ENCODE peak calls at places on chromosome 19, in nine cellular contexts. Q is tibial artery, T is astrocyte of the cerebellum, A is kidney, B is A673, D is AG04450, R is OCI-LY7, G is left ventricle myocardium inferior, H is esophagus squamous epithelium. E is an unnamed sample.

GRCh38 chr19:50882188-50882587 is 8.9 kb downstream of the KLK2 start:
- DNase-seq in R (no peak), H (no peak), T (no peak), G (no peak), A (no peak), D (no peak), Q (no peak), B (no peak), E (no peak)

GRCh38 chr19:11612816-11613511 is 15.7 kb downstream of the ZNF627 start:
- DNase-seq in Q (no peak), H (no peak), R (peak), G (no peak), A (no peak), T (no peak), D (no peak), B (no peak), E (no peak)

GRCh38 chr19:52898101-52898500 is 666 bp upstream of the ZNF320 start:
- DNase-seq in Q (no peak), H (no peak), R (no peak), G (no peak), B (no peak), D (no peak), A (peak), T (no peak), E (no peak)

GRCh38 chr19:11756965-11757364 is 9.8 kb upstream of the ZNF441 start:
- DNase-seq in G (no peak), Q (no peak), B (no peak), R (no peak), A (no peak), H (no peak), T (no peak), D (no peak), E (no peak)

GRCh38 chr19:47998800-47999199 is 4.4 kb downstream of the ELSPBP1 start:
- DNase-seq in Q (no peak), R (no peak), B (no peak), D (no peak), A (no peak), G (no peak), T (no peak), H (no peak), E (no peak)

GRCh38 chr19:19280561-19280960 is 7.5 kb upstream of the TM6SF2 start:
- DNase-seq in G (no peak), T (no peak), Q (no peak), A (no peak), B (no peak), R (no peak), D (no peak), H (no peak), E (no peak)

GRCh38 chr19:10137751-10138682 is 18.3 kb upstream of the EIF3G start:
- DNase-seq in G (no peak), D (no peak), Q (no peak), B (no peak), T (no peak), A (no peak), R (no peak), H (no peak), E (no peak)

GRCh38 chr19:55694656-55695491 is 19.8 kb downstream of the EPN1 start:
- DNase-seq in D (no peak), H (no peak), Q (no peak), R (no peak), T (no peak), B (no peak), A (no peak), G (peak), E (no peak)

GRCh38 chr19:49672131-49672919 is 4.7 kb upstream of the PRMT1 start:
- DNase-seq in H (no peak), T (peak), A (peak), R (peak), G (peak), Q (peak), D (no peak), B (peak), E (peak)

GRCh38 chr19:51547397-51548212 is 16.1 kb upstream of the SIGLEC6 start:
- DNase-seq in R (no peak), D (no peak), G (no peak), H (no peak), B (no peak), T (no peak), A (no peak), Q (no peak), E (no peak)

GRCh38 chr19:8600064-8600463 is 10.5 kb downstream of the ADAMTS10 start:
- DNase-seq in G (no peak), R (no peak), Q (no peak), D (no peak), T (no peak), B (no peak), A (no peak), H (no peak), E (no peak)

GRCh38 chr19:49073514-49074378 is 1.2 kb upstream of the KCNA7 start:
- DNase-seq in B (peak), Q (no peak), A (no peak), D (no peak), T (no peak), R (peak), G (no peak), H (no peak), E (peak)

GRCh38 chr19:10820173-10820572 is 15.8 kb downstream of the TMED1 start:
- DNase-seq in B (no peak), T (no peak), G (no peak), D (no peak), R (peak), Q (no peak), A (no peak), H (no peak), E (no peak)

GRCh38 chr19:48874309-48875135 is 2.3 kb downstream of the PPP1R15A start:
- DNase-seq in R (no peak), B (no peak), A (no peak), H (no peak), T (no peak), G (no peak), D (no peak), Q (no peak), E (peak)

GRCh38 chr19:50983625-50984292 is at the start of gene KLK7:
- DNase-seq in T (no peak), D (no peak), R (no peak), B (no peak), A (no peak), H (no peak), G (no peak), Q (no peak), E (no peak)

GRCh38 chr19:40542197-40542859 is 34.3 kb upstream of the SHKBP1 start:
- DNase-seq in H (no peak), T (no peak), R (no peak), G (peak), D (peak), A (peak), Q (peak), B (peak), E (no peak)

GRCh38 chr19:58181902-58182576 is 822 bp upstream of the ZNF274 start:
- DNase-seq in D (no peak), H (no peak), Q (no peak), R (peak), B (peak), A (no peak), G (peak), T (no peak), E (peak)

GRCh38 chr19:42169486-42169885 is 37.2 kb upstream of the POU2F2 start:
- DNase-seq in T (no peak), R (no peak), A (no peak), B (no peak), D (no peak), H (no peak), Q (no peak), G (no peak), E (no peak)

GRCh38 chr19:17606786-17607185 is 51.3 kb downstream of the COLGALT1 start:
- DNase-seq in R (no peak), D (no peak), G (no peak), A (no peak), T (no peak), Q (no peak), B (no peak), H (no peak), E (no peak)

GRCh38 chr19:5143471-5144411 is 174.8 kb downstream of the KDM4B start:
- DNase-seq in D (no peak), G (peak), R (peak), A (peak), T (no peak), B (no peak), H (no peak), Q (no peak), E (no peak)

GRCh38 chr19:39845621-39846175 is 481 bp downstream of the FBL start:
- DNase-seq in G (no peak), R (peak), A (no peak), B (peak), D (no peak), T (no peak), Q (no peak), H (no peak), E (peak)

GRCh38 chr19:43362179-43362578 is 8.7 kb downstream of the CD177 start:
- DNase-seq in A (no peak), R (no peak), G (no peak), Q (no peak), D (no peak), B (no peak), H (no peak), T (no peak), E (no peak)

GRCh38 chr19:38838208-38838985 is 6.8 kb upstream of the ECH1 start:
- DNase-seq in Q (no peak), B (no peak), R (no peak), H (no peak), A (no peak), T (no peak), G (no peak), D (no peak), E (peak)

GRCh38 chr19:18274776-18275356 is 614 bp upstream of the IQCN start:
- DNase-seq in H (no peak), Q (peak), G (peak), R (no peak), T (peak), A (peak), B (no peak), D (no peak), E (peak)

GRCh38 chr19:36574762-36575161 is 1.7 kb upstream of the ZNF529 start:
- DNase-seq in R (no peak), T (no peak), A (no peak), B (no peak), Q (no peak), D (no peak), G (no peak), H (no peak), E (no peak)

GRCh38 chr19:35669974-35670373 is 3.7 kb downstream of the UPK1A start:
- DNase-seq in D (no peak), Q (no peak), B (no peak), T (no peak), A (no peak), G (no peak), H (no peak), R (no peak), E (no peak)

GRCh38 chr19:10408511-10409291 is 5.4 kb upstream of the CDC37 start:
- DNase-seq in G (no peak), T (no peak), R (peak), B (no peak), A (no peak), Q (peak), H (no peak), D (no peak), E (no peak)

GRCh38 chr19:39032164-39032918 is at the start of gene FBXO27:
- DNase-seq in D (no peak), B (no peak), H (no peak), G (peak), A (peak), R (no peak), T (no peak), Q (no peak), E (peak)

GRCh38 chr19:10896851-10897526 is 25.6 kb downstream of the CARM1 start:
- DNase-seq in G (no peak), A (no peak), T (no peak), B (no peak), Q (no peak), R (peak), D (peak), H (no peak), E (no peak)

GRCh38 chr19:46718934-46719551 is 2.1 kb upstream of the PRKD2 start:
- DNase-seq in B (no peak), A (peak), Q (no peak), T (no peak), R (peak), D (no peak), G (no peak), H (no peak), E (no peak)

GRCh38 chr19:46902402-46902766 is 41.6 kb downstream of the ARHGAP35 start:
- DNase-seq in T (no peak), G (no peak), B (no peak), D (no peak), R (no peak), A (no peak), H (no peak), Q (no peak), E (peak)

GRCh38 chr19:55901369-55902079 is 30.6 kb downstream of the NLRP13 start:
- DNase-seq in A (no peak), H (no peak), Q (no peak), R (no peak), T (no peak), G (no peak), D (no peak), B (no peak), E (no peak)

GRCh38 chr19:35141627-35142401 is 1.2 kb upstream of the FXYD7 start:
- DNase-seq in R (peak), A (no peak), Q (no peak), H (no peak), G (no peak), T (no peak), D (no peak), B (no peak), E (no peak)

GRCh38 chr19:56720281-56720680 is 48.7 kb upstream of the ZNF835 start:
- DNase-seq in T (no peak), A (no peak), R (no peak), G (no peak), B (peak), Q (no peak), H (no peak), D (no peak), E (no peak)

GRCh38 chr19:6667114-6667627 is 2.8 kb downstream of the TNFSF14 start:
- DNase-seq in R (no peak), G (no peak), Q (no peak), D (no peak), T (no peak), H (no peak), A (no peak), B (no peak), E (peak)
- TF ChIP-seq CTCF in R (no peak), G (no peak), Q (no peak), D (no peak), T (no peak), H (no peak), A (no peak), B (no peak), E (no peak)

GRCh38 chr19:33302974-33303790 is 848 bp upstream of the CEBPA start:
- DNase-seq in B (peak), T (no peak), R (peak), H (no peak), Q (peak), A (peak), D (no peak), G (peak), E (peak)
- H3K4me3 ChIP-seq in B (peak), T (peak), R (peak), H (peak), Q (peak), A (peak), D (peak), G (peak), E (peak)

DNA sequence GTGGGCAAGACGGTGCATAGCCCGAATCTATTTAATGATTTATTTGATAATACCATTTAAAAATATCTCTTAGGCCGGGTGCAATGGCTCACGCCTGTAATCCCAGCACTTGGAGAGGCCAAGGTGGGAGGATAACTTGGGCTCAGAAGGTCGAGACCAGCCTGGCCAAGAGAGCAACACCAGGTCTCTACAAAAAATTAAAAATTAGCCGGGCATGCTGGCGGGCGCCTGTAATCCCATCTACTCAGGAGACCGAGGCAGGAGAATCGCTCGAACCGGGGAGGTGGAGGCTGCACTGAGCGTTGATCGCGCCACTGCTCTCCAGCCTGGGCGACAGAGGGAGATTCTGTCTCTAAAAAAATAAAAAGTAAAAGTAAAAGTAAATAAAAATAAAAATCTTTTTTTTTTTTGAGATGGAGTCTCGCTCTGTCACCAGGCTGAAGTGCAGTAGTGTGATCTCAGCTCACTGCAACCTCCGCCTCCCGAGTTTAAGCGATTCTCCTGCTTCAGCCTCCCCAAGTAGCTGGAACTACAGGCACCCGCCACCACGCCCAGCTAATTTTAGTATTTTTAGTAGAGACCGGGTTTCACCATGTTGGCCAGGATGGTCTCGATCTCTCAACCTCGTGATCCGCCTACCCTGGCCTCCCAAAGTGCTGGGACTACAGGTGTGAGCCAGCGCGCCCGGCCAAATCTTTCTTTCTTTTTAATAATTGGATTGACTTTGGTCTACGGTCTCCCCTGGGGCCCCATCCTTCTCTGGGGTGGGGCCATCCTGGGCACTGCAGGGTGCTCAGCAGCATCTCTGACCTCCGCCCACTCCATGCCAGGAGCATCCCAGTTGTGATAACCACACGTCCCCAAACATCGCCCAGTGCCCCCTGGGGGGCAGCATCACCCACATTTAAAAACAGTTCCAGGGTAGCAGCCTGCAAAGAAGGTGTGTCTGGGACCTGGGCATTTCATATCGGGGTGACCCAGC is 90.7 kb downstream of the GNG7 start:
- DNase-seq in R (peak), A (peak), G (peak), D (no peak), Q (peak), H (no peak), B (no peak), T (no peak), E (no peak)
- TF ChIP-seq CTCF in R (peak), A (no peak), G (no peak), D (no peak), Q (no peak), H (no peak), B (peak), T (no peak), E (no peak)

GRCh38 chr19:45314708-45315107 is 8.0 kb downstream of the CKM start:
- DNase-seq in H (no peak), D (no peak), G (no peak), R (no peak), B (no peak), A (no peak), T (no peak), Q (no peak), E (no peak)
- H3K4me3 ChIP-seq in H (no peak), D (no peak), G (no peak), R (no peak), B (no peak), A (no peak), T (no peak), Q (no peak), E (no peak)

DNA sequence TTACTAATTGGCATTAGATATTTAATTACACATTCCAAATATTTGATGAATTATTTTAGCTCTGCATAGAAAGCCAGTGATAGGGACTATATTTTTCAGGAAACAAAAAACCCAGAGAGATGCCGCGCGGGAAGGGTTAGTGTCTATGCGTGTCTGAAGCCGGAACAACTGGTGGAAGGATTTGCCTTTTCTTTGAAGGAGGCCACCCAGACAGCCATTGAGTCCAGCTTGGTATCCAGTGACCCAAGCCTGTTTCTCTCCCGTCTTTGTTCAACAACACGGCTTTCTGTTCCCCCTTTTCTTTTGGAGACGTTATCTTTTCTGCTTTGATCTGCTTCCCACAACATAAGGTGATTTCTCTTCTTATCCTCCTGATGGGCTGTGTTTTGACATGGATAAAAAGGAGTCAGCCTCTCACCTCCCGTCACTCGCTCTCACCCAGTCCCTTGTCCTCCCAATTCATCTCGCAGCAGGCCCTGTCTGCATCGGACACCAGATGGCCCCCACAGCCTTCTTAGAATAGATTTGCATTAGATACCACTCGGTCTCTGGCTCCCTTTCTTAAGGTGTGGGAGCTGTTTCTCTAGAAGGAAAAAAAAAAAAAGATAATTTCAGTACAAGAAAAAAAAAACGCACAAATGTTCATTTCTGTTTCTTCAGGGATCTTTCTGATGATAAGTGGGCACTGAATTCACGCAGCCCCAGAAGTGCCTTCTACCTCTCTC is 361.8 kb downstream of the ZNF536 start:
- DNase-seq in G (no peak), B (peak), D (no peak), H (no peak), A (no peak), Q (no peak), T (no peak), R (no peak), E (no peak)
- TF ChIP-seq CTCF in G (peak), B (peak), D (no peak), H (no peak), A (no peak), Q (no peak), T (peak), R (no peak), E (no peak)

DNA sequence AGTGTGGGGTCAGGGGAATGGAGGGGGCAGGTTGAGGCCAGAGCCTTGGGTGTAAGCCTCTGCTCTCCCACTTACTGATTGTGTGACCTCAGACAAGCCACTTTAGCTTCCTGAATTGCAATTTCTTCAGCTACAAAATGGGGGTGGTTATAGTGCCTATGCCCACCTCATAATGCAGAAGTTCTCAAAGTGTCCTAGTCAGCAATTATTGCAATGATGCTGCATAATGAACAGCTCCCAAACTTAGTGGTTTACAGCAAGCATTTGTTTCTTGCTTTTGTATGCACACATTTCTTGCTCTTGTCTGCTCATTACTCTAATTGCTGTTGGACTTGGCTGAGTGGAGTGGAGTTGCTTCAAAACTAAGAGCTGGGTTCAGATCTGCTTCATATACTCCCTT is 36.0 kb downstream of the CYP4F22 start:
- DNase-seq in B (no peak), T (no peak), R (no peak), A (no peak), H (no peak), Q (no peak), G (no peak), D (no peak), E (no peak)
- H3K4me3 ChIP-seq in B (no peak), T (no peak), R (no peak), A (no peak), H (no peak), Q (no peak), G (no peak), D (no peak), E (no peak)

DNA sequence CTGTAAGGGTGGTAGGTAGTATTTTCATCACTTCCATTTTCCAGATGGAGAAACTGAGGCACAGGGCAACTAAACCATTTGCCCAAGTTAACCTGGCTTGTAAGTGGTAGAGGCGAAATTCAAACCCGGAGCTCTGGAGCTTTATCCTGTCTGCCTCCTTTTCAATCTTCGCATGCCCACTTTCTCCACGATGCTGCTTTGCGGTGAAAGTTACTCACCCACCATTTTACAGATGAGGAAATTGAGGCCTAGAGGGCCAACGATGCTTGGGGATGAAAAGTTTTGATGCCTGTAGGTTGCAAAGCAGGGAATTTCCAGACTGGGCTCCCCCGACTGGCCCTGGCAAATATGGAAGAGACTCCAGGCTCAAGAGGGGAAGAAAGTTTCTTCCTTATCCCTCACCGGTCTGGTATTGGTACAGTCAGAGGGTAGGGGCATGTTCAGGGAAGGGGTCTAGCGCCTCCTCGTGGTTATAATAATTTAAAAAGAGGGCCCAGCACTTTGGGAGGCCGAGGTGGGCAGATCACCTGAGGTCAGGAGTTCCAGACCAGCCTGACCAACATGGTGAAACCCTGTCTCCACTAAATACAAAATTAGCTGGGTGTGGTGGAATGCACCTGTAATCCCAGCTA is 1.9 kb upstream of the SH2D3A start:
- DNase-seq in D (no peak), G (no peak), B (no peak), R (peak), H (no peak), T (no peak), Q (no peak), A (no peak), E (peak)
- TF ChIP-seq CTCF in D (peak), G (peak), B (peak), R (peak), H (peak), T (no peak), Q (peak), A (peak), E (no peak)

E was measured in epithelial cell of esophagus.